ENCODE peak calls at places on chromosome 19, in seven cellular contexts. One of them, this sample, is unnamed.

GRCh38 chr19:10091370-10091687 is 5.2 kb downstream of the SHFL start:
- DNase-seq in ecto neural progenitor cell: peak
- DNase-seq in stomach: no peak
- DNase-seq in hippocampal formation: no peak
- DNase-seq in omental fat pad: no peak
- DNase-seq in mesothelial cell of epicardium: no peak
- DNase-seq in WTC11: no peak
- DNase-seq in this sample: no peak

GRCh38 chr19:10288662-10289166 is 1.0 kb upstream of the ICAM5 start:
- DNase-seq in stomach: peak
- DNase-seq in mesothelial cell of epicardium: no peak
- DNase-seq in ecto neural progenitor cell: peak
- DNase-seq in omental fat pad: no peak
- DNase-seq in WTC11: peak
- DNase-seq in hippocampal formation: no peak
- DNase-seq in this sample: no peak

GRCh38 chr19:14048439-14049153 is 13.3 kb downstream of the PALM3 start:
- DNase-seq in mesothelial cell of epicardium: no peak
- DNase-seq in omental fat pad: peak
- DNase-seq in stomach: peak
- DNase-seq in ecto neural progenitor cell: peak
- DNase-seq in WTC11: peak
- DNase-seq in hippocampal formation: no peak
- DNase-seq in this sample: no peak

GRCh38 chr19:55711719-55712118 is 26.5 kb downstream of the NLRP9 start:
- DNase-seq in stomach: no peak
- DNase-seq in mesothelial cell of epicardium: no peak
- DNase-seq in hippocampal formation: no peak
- DNase-seq in omental fat pad: no peak
- DNase-seq in ecto neural progenitor cell: no peak
- DNase-seq in WTC11: no peak
- DNase-seq in this sample: no peak

GRCh38 chr19:9792191-9793050 is 23.9 kb upstream of the ZNF846 start:
- DNase-seq in stomach: peak
- DNase-seq in mesothelial cell of epicardium: peak
- DNase-seq in WTC11: peak
- DNase-seq in ecto neural progenitor cell: peak
- DNase-seq in omental fat pad: peak
- DNase-seq in hippocampal formation: peak
- DNase-seq in this sample: peak

GRCh38 chr19:15028490-15028889 is 20.8 kb upstream of the CASP14 start:
- DNase-seq in omental fat pad: no peak
- DNase-seq in hippocampal formation: no peak
- DNase-seq in ecto neural progenitor cell: no peak
- DNase-seq in WTC11: no peak
- DNase-seq in stomach: no peak
- DNase-seq in mesothelial cell of epicardium: no peak
- DNase-seq in this sample: no peak

GRCh38 chr19:34662919-34663318 is 14.0 kb downstream of the SCGB2B2 start:
- DNase-seq in ecto neural progenitor cell: no peak
- DNase-seq in mesothelial cell of epicardium: no peak
- DNase-seq in WTC11: peak
- DNase-seq in hippocampal formation: no peak
- DNase-seq in stomach: no peak
- DNase-seq in omental fat pad: no peak
- DNase-seq in this sample: no peak

GRCh38 chr19:17555929-17556813 is 722 bp downstream of the COLGALT1 start:
- DNase-seq in ecto neural progenitor cell: peak
- DNase-seq in hippocampal formation: no peak
- DNase-seq in mesothelial cell of epicardium: peak
- DNase-seq in WTC11: peak
- DNase-seq in omental fat pad: no peak
- DNase-seq in stomach: peak
- DNase-seq in this sample: no peak

GRCh38 chr19:43743059-43743458 is 11.7 kb downstream of the SMG9 start:
- DNase-seq in mesothelial cell of epicardium: no peak
- DNase-seq in stomach: no peak
- DNase-seq in WTC11: no peak
- DNase-seq in omental fat pad: no peak
- DNase-seq in ecto neural progenitor cell: no peak
- DNase-seq in hippocampal formation: no peak
- DNase-seq in this sample: no peak

GRCh38 chr19:3556423-3556977 is 886 bp downstream of the MFSD12 start:
- DNase-seq in WTC11: no peak
- DNase-seq in mesothelial cell of epicardium: no peak
- DNase-seq in omental fat pad: no peak
- DNase-seq in hippocampal formation: no peak
- DNase-seq in ecto neural progenitor cell: no peak
- DNase-seq in stomach: no peak
- DNase-seq in this sample: no peak

GRCh38 chr19:4831351-4832340 is at the start of gene TICAM1:
- DNase-seq in mesothelial cell of epicardium: peak
- DNase-seq in stomach: peak
- DNase-seq in ecto neural progenitor cell: no peak
- DNase-seq in omental fat pad: peak
- DNase-seq in hippocampal formation: no peak
- DNase-seq in WTC11: no peak
- DNase-seq in this sample: peak

GRCh38 chr19:34082289-34083077 is 89.8 kb upstream of the LSM14A start:
- DNase-seq in hippocampal formation: no peak
- DNase-seq in stomach: no peak
- DNase-seq in ecto neural progenitor cell: peak
- DNase-seq in omental fat pad: no peak
- DNase-seq in WTC11: peak
- DNase-seq in mesothelial cell of epicardium: no peak
- DNase-seq in this sample: no peak

GRCh38 chr19:33412617-33413425 is 39.3 kb downstream of the CEBPG start:
- DNase-seq in mesothelial cell of epicardium: no peak
- DNase-seq in ecto neural progenitor cell: no peak
- DNase-seq in stomach: no peak
- DNase-seq in hippocampal formation: no peak
- DNase-seq in WTC11: no peak
- DNase-seq in omental fat pad: no peak
- DNase-seq in this sample: no peak

GRCh38 chr19:49403404-49404187 is 15.5 kb downstream of the KASH5 start:
- DNase-seq in hippocampal formation: no peak
- DNase-seq in mesothelial cell of epicardium: peak
- DNase-seq in WTC11: peak
- DNase-seq in ecto neural progenitor cell: peak
- DNase-seq in stomach: no peak
- DNase-seq in omental fat pad: no peak
- DNase-seq in this sample: no peak

GRCh38 chr19:41323430-41324125 is 13.6 kb downstream of the CCDC97 start:
- DNase-seq in mesothelial cell of epicardium: no peak
- DNase-seq in ecto neural progenitor cell: no peak
- DNase-seq in hippocampal formation: no peak
- DNase-seq in WTC11: no peak
- DNase-seq in stomach: peak
- DNase-seq in omental fat pad: no peak
- DNase-seq in this sample: no peak

GRCh38 chr19:4393947-4394590 is 6.3 kb downstream of the SH3GL1 start:
- DNase-seq in mesothelial cell of epicardium: no peak
- DNase-seq in WTC11: no peak
- DNase-seq in hippocampal formation: peak
- DNase-seq in stomach: no peak
- DNase-seq in ecto neural progenitor cell: no peak
- DNase-seq in omental fat pad: no peak
- DNase-seq in this sample: no peak

GRCh38 chr19:47226426-47227346 is 4.3 kb downstream of the BBC3 start:
- DNase-seq in mesothelial cell of epicardium: no peak
- DNase-seq in omental fat pad: peak
- DNase-seq in WTC11: no peak
- DNase-seq in hippocampal formation: no peak
- DNase-seq in stomach: peak
- DNase-seq in ecto neural progenitor cell: no peak
- DNase-seq in this sample: peak

GRCh38 chr19:16915135-16915534 is 26.3 kb downstream of the F2RL3 start:
- DNase-seq in WTC11: no peak
- DNase-seq in omental fat pad: no peak
- DNase-seq in hippocampal formation: no peak
- DNase-seq in stomach: no peak
- DNase-seq in mesothelial cell of epicardium: no peak
- DNase-seq in ecto neural progenitor cell: no peak
- DNase-seq in this sample: no peak

GRCh38 chr19:15195381-15195964 is 5.3 kb downstream of the NOTCH3 start:
- DNase-seq in stomach: peak
- DNase-seq in hippocampal formation: no peak
- DNase-seq in ecto neural progenitor cell: peak
- DNase-seq in mesothelial cell of epicardium: peak
- DNase-seq in omental fat pad: no peak
- DNase-seq in WTC11: peak
- DNase-seq in this sample: no peak

GRCh38 chr19:43229315-43229714 is 23.9 kb upstream of the PSG4 start:
- DNase-seq in stomach: no peak
- DNase-seq in omental fat pad: no peak
- DNase-seq in ecto neural progenitor cell: no peak
- DNase-seq in WTC11: no peak
- DNase-seq in hippocampal formation: no peak
- DNase-seq in mesothelial cell of epicardium: no peak
- DNase-seq in this sample: no peak

GRCh38 chr19:28345811-28346210 is 867.1 kb downstream of the UQCRFS1 start:
- DNase-seq in mesothelial cell of epicardium: no peak
- DNase-seq in hippocampal formation: no peak
- DNase-seq in omental fat pad: no peak
- DNase-seq in stomach: no peak
- DNase-seq in WTC11: no peak
- DNase-seq in ecto neural progenitor cell: no peak
- DNase-seq in this sample: no peak

GRCh38 chr19:29952127-29952526 is 10.1 kb downstream of the URI1 start:
- DNase-seq in mesothelial cell of epicardium: no peak
- DNase-seq in omental fat pad: no peak
- DNase-seq in stomach: no peak
- DNase-seq in WTC11: no peak
- DNase-seq in hippocampal formation: no peak
- DNase-seq in ecto neural progenitor cell: no peak
- DNase-seq in this sample: no peak

GRCh38 chr19:29506619-29506911 is 19.2 kb upstream of the VSTM2B start:
- DNase-seq in WTC11: no peak
- DNase-seq in mesothelial cell of epicardium: no peak
- DNase-seq in stomach: no peak
- DNase-seq in omental fat pad: no peak
- DNase-seq in hippocampal formation: no peak
- DNase-seq in ecto neural progenitor cell: no peak
- DNase-seq in this sample: no peak

GRCh38 chr19:29878973-29879654 is 62.9 kb upstream of the URI1 start:
- DNase-seq in omental fat pad: no peak
- DNase-seq in stomach: no peak
- DNase-seq in hippocampal formation: no peak
- DNase-seq in mesothelial cell of epicardium: no peak
- DNase-seq in WTC11: peak
- DNase-seq in ecto neural progenitor cell: no peak
- DNase-seq in this sample: no peak

GRCh38 chr19:49684251-49684982 is 5.0 kb upstream of the ADM5 start:
- DNase-seq in hippocampal formation: no peak
- DNase-seq in ecto neural progenitor cell: peak
- DNase-seq in stomach: no peak
- DNase-seq in mesothelial cell of epicardium: no peak
- DNase-seq in WTC11: peak
- DNase-seq in omental fat pad: no peak
- DNase-seq in this sample: no peak

GRCh38 chr19:17300992-17301585 is 2.1 kb downstream of the ABHD8 start:
- DNase-seq in stomach: no peak
- DNase-seq in omental fat pad: no peak
- DNase-seq in WTC11: no peak
- DNase-seq in mesothelial cell of epicardium: no peak
- DNase-seq in hippocampal formation: no peak
- DNase-seq in ecto neural progenitor cell: no peak
- DNase-seq in this sample: no peak

GRCh38 chr19:34120846-34121639 is 51.3 kb upstream of the LSM14A start:
- DNase-seq in WTC11: peak
- DNase-seq in omental fat pad: no peak
- DNase-seq in mesothelial cell of epicardium: no peak
- DNase-seq in hippocampal formation: no peak
- DNase-seq in ecto neural progenitor cell: peak
- DNase-seq in stomach: peak
- DNase-seq in this sample: no peak

GRCh38 chr19:11814707-11815050 is 606 bp downstream of the ZNF440 start:
- DNase-seq in ecto neural progenitor cell: no peak
- DNase-seq in hippocampal formation: no peak
- DNase-seq in stomach: no peak
- DNase-seq in mesothelial cell of epicardium: no peak
- DNase-seq in WTC11: no peak
- DNase-seq in omental fat pad: no peak
- DNase-seq in this sample: no peak